ENCODE peak calls at places on chromosome 12, in seven cellular contexts. One of them, this sample, is unnamed.

GRCh38 chr12:122082621-122083356 is 4.2 kb downstream of the MLXIP start:
- DNase-seq in colonic mucosa: no peak
- DNase-seq in IMR-90: no peak
- DNase-seq in fibroblast of lung: no peak
- DNase-seq in PC-9: no peak
- DNase-seq in upper lobe of left lung: no peak
- DNase-seq in HepG2: no peak
- DNase-seq in this sample: no peak

GRCh38 chr12:90978117-90978770 is 23.3 kb upstream of the CCER1 start:
- DNase-seq in PC-9: no peak
- DNase-seq in upper lobe of left lung: no peak
- DNase-seq in colonic mucosa: no peak
- DNase-seq in fibroblast of lung: peak; percentile 58
- DNase-seq in IMR-90: peak; percentile 79
- DNase-seq in HepG2: peak; percentile 16
- DNase-seq in this sample: no peak

GRCh38 chr12:38669530-38669929 is 235.9 kb downstream of the CPNE8 start:
- DNase-seq in PC-9: no peak
- DNase-seq in fibroblast of lung: no peak
- DNase-seq in IMR-90: no peak
- DNase-seq in upper lobe of left lung: no peak
- DNase-seq in colonic mucosa: no peak
- DNase-seq in HepG2: no peak
- DNase-seq in this sample: no peak

GRCh38 chr12:25130741-25131188 is 64.2 kb downstream of the DNAI7 start:
- DNase-seq in upper lobe of left lung: no peak
- DNase-seq in IMR-90: peak; percentile 67
- DNase-seq in HepG2: peak; percentile 31
- DNase-seq in PC-9: no peak
- DNase-seq in colonic mucosa: no peak
- DNase-seq in fibroblast of lung: peak; percentile 47
- DNase-seq in this sample: no peak

GRCh38 chr12:79547735-79548347 is 142.9 kb downstream of the PAWR start:
- DNase-seq in IMR-90: peak; percentile 83
- DNase-seq in upper lobe of left lung: no peak
- DNase-seq in PC-9: peak; percentile 90
- DNase-seq in fibroblast of lung: peak; percentile 71
- DNase-seq in HepG2: peak; percentile 91
- DNase-seq in colonic mucosa: peak; percentile 59
- DNase-seq in this sample: no peak

GRCh38 chr12:17829813-17830212 is 260.2 kb downstream of the RERGL start:
- DNase-seq in upper lobe of left lung: no peak
- DNase-seq in IMR-90: no peak
- DNase-seq in fibroblast of lung: no peak
- DNase-seq in colonic mucosa: no peak
- DNase-seq in HepG2: no peak
- DNase-seq in PC-9: no peak
- DNase-seq in this sample: no peak

GRCh38 chr12:7171854-7172253 is 17.6 kb upstream of the PEX5 start:
- DNase-seq in PC-9: no peak
- DNase-seq in colonic mucosa: no peak
- DNase-seq in upper lobe of left lung: no peak
- DNase-seq in IMR-90: no peak
- DNase-seq in fibroblast of lung: no peak
- DNase-seq in HepG2: no peak
- DNase-seq in this sample: no peak

GRCh38 chr12:30753233-30753632 is 1.5 kb downstream of the CAPRIN2 start:
- DNase-seq in upper lobe of left lung: no peak
- DNase-seq in IMR-90: peak; percentile 39
- DNase-seq in HepG2: peak; percentile 56
- DNase-seq in colonic mucosa: no peak
- DNase-seq in PC-9: no peak
- DNase-seq in fibroblast of lung: peak; percentile 56
- DNase-seq in this sample: no peak

GRCh38 chr12:69840727-69841126 is 15.7 kb downstream of the MYRFL start:
- DNase-seq in HepG2: no peak
- DNase-seq in colonic mucosa: no peak
- DNase-seq in fibroblast of lung: peak; percentile 9
- DNase-seq in IMR-90: no peak
- DNase-seq in PC-9: no peak
- DNase-seq in upper lobe of left lung: no peak
- DNase-seq in this sample: no peak

GRCh38 chr12:20006856-20007255 is 361.5 kb upstream of the PDE3A start:
- DNase-seq in IMR-90: no peak
- DNase-seq in colonic mucosa: no peak
- DNase-seq in PC-9: no peak
- DNase-seq in HepG2: no peak
- DNase-seq in fibroblast of lung: no peak
- DNase-seq in upper lobe of left lung: no peak
- DNase-seq in this sample: no peak

GRCh38 chr12:120847392-120848157 is 56.6 kb downstream of the SPPL3 start:
- DNase-seq in PC-9: no peak
- DNase-seq in colonic mucosa: no peak
- DNase-seq in upper lobe of left lung: no peak
- DNase-seq in IMR-90: no peak
- DNase-seq in fibroblast of lung: no peak
- DNase-seq in HepG2: no peak
- DNase-seq in this sample: no peak

GRCh38 chr12:124713436-124714082 is 146.1 kb upstream of the NCOR2 start:
- DNase-seq in IMR-90: peak; percentile 89
- DNase-seq in colonic mucosa: peak; percentile 45
- DNase-seq in HepG2: no peak
- DNase-seq in PC-9: peak; percentile 62
- DNase-seq in upper lobe of left lung: peak; percentile 47
- DNase-seq in fibroblast of lung: peak; percentile 95
- DNase-seq in this sample: peak; percentile 95

GRCh38 chr12:4910502-4911315 is 1.0 kb downstream of the KCNA1 start:
- DNase-seq in HepG2: no peak
- DNase-seq in fibroblast of lung: no peak
- DNase-seq in PC-9: no peak
- DNase-seq in colonic mucosa: no peak
- DNase-seq in IMR-90: no peak
- DNase-seq in upper lobe of left lung: no peak
- DNase-seq in this sample: peak; percentile 80

GRCh38 chr12:39573971-39574370 is 45.6 kb downstream of the ABCD2 start:
- DNase-seq in IMR-90: no peak
- DNase-seq in PC-9: no peak
- DNase-seq in HepG2: no peak
- DNase-seq in fibroblast of lung: no peak
- DNase-seq in upper lobe of left lung: no peak
- DNase-seq in colonic mucosa: no peak
- DNase-seq in this sample: no peak

GRCh38 chr12:92556622-92557421 is 146.0 kb upstream of the PLEKHG7 start:
- DNase-seq in HepG2: no peak
- DNase-seq in PC-9: no peak
- DNase-seq in colonic mucosa: no peak
- DNase-seq in IMR-90: no peak
- DNase-seq in fibroblast of lung: no peak
- DNase-seq in upper lobe of left lung: no peak
- DNase-seq in this sample: no peak

GRCh38 chr12:109770104-109770860 is 56.7 kb downstream of the FAM222A start:
- DNase-seq in HepG2: no peak
- DNase-seq in IMR-90: no peak
- DNase-seq in fibroblast of lung: no peak
- DNase-seq in upper lobe of left lung: peak; percentile 4
- DNase-seq in colonic mucosa: no peak
- DNase-seq in PC-9: no peak
- DNase-seq in this sample: no peak

GRCh38 chr12:103632554-103633216 is 45.6 kb downstream of the STAB2 start:
- DNase-seq in IMR-90: peak; percentile 33
- DNase-seq in colonic mucosa: peak; percentile 80
- DNase-seq in fibroblast of lung: no peak
- DNase-seq in PC-9: peak; percentile 38
- DNase-seq in HepG2: peak; percentile 66
- DNase-seq in upper lobe of left lung: peak; percentile 41
- DNase-seq in this sample: no peak

GRCh38 chr12:1614360-1614759 is 14.7 kb upstream of the WNT5B start:
- DNase-seq in upper lobe of left lung: no peak
- DNase-seq in IMR-90: no peak
- DNase-seq in HepG2: no peak
- DNase-seq in colonic mucosa: no peak
- DNase-seq in fibroblast of lung: no peak
- DNase-seq in PC-9: no peak
- DNase-seq in this sample: no peak

GRCh38 chr12:93582351-93582750 is 9.9 kb downstream of the SOCS2 start:
- DNase-seq in HepG2: no peak
- DNase-seq in PC-9: no peak
- DNase-seq in colonic mucosa: no peak
- DNase-seq in upper lobe of left lung: no peak
- DNase-seq in IMR-90: no peak
- DNase-seq in fibroblast of lung: no peak
- DNase-seq in this sample: no peak

GRCh38 chr12:50218386-50218785 is 51.2 kb upstream of the CERS5 start:
- DNase-seq in PC-9: peak; percentile 92
- DNase-seq in HepG2: no peak
- DNase-seq in upper lobe of left lung: no peak
- DNase-seq in IMR-90: peak; percentile 71
- DNase-seq in colonic mucosa: no peak
- DNase-seq in fibroblast of lung: peak; percentile 70
- DNase-seq in this sample: no peak

GRCh38 chr12:50220357-50221061 is 53.3 kb upstream of the CERS5 start:
- DNase-seq in PC-9: no peak
- DNase-seq in IMR-90: peak; percentile 72
- DNase-seq in HepG2: no peak
- DNase-seq in upper lobe of left lung: no peak
- DNase-seq in colonic mucosa: no peak
- DNase-seq in fibroblast of lung: peak; percentile 78
- DNase-seq in this sample: no peak

GRCh38 chr12:50221228-50222008 is 54.2 kb upstream of the CERS5 start:
- DNase-seq in colonic mucosa: no peak
- DNase-seq in upper lobe of left lung: no peak
- DNase-seq in HepG2: no peak
- DNase-seq in PC-9: peak; percentile 58
- DNase-seq in IMR-90: peak; percentile 91
- DNase-seq in fibroblast of lung: peak; percentile 84
- DNase-seq in this sample: no peak

GRCh38 chr12:50217202-50217601 is 50.0 kb upstream of the CERS5 start:
- DNase-seq in PC-9: no peak
- DNase-seq in HepG2: no peak
- DNase-seq in fibroblast of lung: no peak
- DNase-seq in colonic mucosa: no peak
- DNase-seq in IMR-90: no peak
- DNase-seq in upper lobe of left lung: no peak
- DNase-seq in this sample: no peak

DNA sequence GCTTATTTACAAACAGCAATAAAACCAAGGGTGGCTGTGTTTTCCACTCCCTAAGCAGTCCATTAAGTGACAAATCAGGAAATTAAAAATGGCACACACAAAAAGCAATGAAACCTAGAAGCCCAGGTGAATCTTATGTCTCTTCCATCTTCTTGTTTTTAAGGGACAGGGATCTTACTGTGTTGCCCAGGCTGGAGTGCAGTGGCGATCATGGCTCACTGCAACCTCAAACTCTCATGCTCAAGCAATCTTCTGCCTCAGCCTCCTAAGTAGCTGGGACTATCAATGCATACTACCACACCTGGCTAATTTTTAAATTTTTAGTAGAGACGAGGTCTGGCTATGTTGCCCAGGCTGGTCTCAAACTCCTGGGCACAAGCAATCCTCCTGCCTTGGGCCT is 52.4 kb upstream of the CERS5 start:
- DNase-seq in fibroblast of lung: no peak
- DNase-seq in PC-9: no peak
- DNase-seq in HepG2: no peak
- DNase-seq in colonic mucosa: no peak
- DNase-seq in upper lobe of left lung: no peak
- DNase-seq in IMR-90: no peak
- DNase-seq in this sample: no peak
- H3K4me1 ChIP-seq in fibroblast of lung: peaks cover 3% of the 10 kb centered on the region
- H3K4me1 ChIP-seq in PC-9: peaks cover 92% of the 10 kb centered on the region
- H3K4me1 ChIP-seq in HepG2: peaks cover 6% of the 10 kb centered on the region
- H3K4me1 ChIP-seq in colonic mucosa: no peaks in the 10 kb centered on the region
- H3K4me1 ChIP-seq in upper lobe of left lung: peaks cover 19% of the 10 kb centered on the region
- H3K4me1 ChIP-seq in IMR-90: peaks cover 14% of the 10 kb centered on the region
- H3K4me1 ChIP-seq in this sample: peaks cover 74% of the 10 kb centered on the region

GRCh38 chr12:52942056-52942913 is 6.6 kb upstream of the KRT18 start:
- DNase-seq in IMR-90: peak; percentile 45
- DNase-seq in HepG2: no peak
- DNase-seq in upper lobe of left lung: no peak
- DNase-seq in PC-9: no peak
- DNase-seq in fibroblast of lung: no peak
- DNase-seq in colonic mucosa: peak; percentile 82
- DNase-seq in this sample: no peak
- H3K4me1 ChIP-seq in IMR-90: peaks cover 21% of the 10 kb centered on the region
- H3K4me1 ChIP-seq in HepG2: peaks cover 53% of the 10 kb centered on the region
- H3K4me1 ChIP-seq in upper lobe of left lung: peaks cover 3% of the 10 kb centered on the region
- H3K4me1 ChIP-seq in PC-9: peaks cover 48% of the 10 kb centered on the region
- H3K4me1 ChIP-seq in fibroblast of lung: no peaks in the 10 kb centered on the region
- H3K4me1 ChIP-seq in colonic mucosa: no peaks in the 10 kb centered on the region
- H3K4me1 ChIP-seq in this sample: no peaks in the 10 kb centered on the region

GRCh38 chr12:63917477-63917862 is 73.0 kb downstream of the SRGAP1 start:
- DNase-seq in upper lobe of left lung: no peak
- DNase-seq in IMR-90: no peak
- DNase-seq in fibroblast of lung: no peak
- DNase-seq in colonic mucosa: no peak
- DNase-seq in PC-9: no peak
- DNase-seq in HepG2: no peak
- DNase-seq in this sample: no peak
- H3K4me1 ChIP-seq in upper lobe of left lung: peaks cover 30% of the 10 kb centered on the region
- H3K4me1 ChIP-seq in IMR-90: peaks cover 23% of the 10 kb centered on the region
- H3K4me1 ChIP-seq in fibroblast of lung: peaks cover 32% of the 10 kb centered on the region
- H3K4me1 ChIP-seq in colonic mucosa: peaks cover 9% of the 10 kb centered on the region
- H3K4me1 ChIP-seq in PC-9: peaks cover 86% of the 10 kb centered on the region
- H3K4me1 ChIP-seq in HepG2: peaks cover 59% of the 10 kb centered on the region
- H3K4me1 ChIP-seq in this sample: peaks cover 46% of the 10 kb centered on the region

GRCh38 chr12:52075409-52075724 is 4.1 kb upstream of the SMIM41 start:
- DNase-seq in colonic mucosa: no peak
- DNase-seq in PC-9: no peak
- DNase-seq in HepG2: no peak
- DNase-seq in fibroblast of lung: no peak
- DNase-seq in upper lobe of left lung: no peak
- DNase-seq in IMR-90: peak; percentile 28
- DNase-seq in this sample: no peak

GRCh38 chr12:52074656-52075408 is 4.7 kb upstream of the SMIM41 start:
- DNase-seq in fibroblast of lung: no peak
- DNase-seq in PC-9: no peak
- DNase-seq in IMR-90: no peak
- DNase-seq in colonic mucosa: no peak
- DNase-seq in HepG2: no peak
- DNase-seq in upper lobe of left lung: no peak
- DNase-seq in this sample: no peak

GRCh38 chr12:52076811-52077210 is 2.7 kb upstream of the SMIM41 start:
- DNase-seq in fibroblast of lung: no peak
- DNase-seq in HepG2: no peak
- DNase-seq in IMR-90: no peak
- DNase-seq in upper lobe of left lung: no peak
- DNase-seq in colonic mucosa: no peak
- DNase-seq in PC-9: no peak
- DNase-seq in this sample: no peak

GRCh38 chr12:52073531-52073950 is 3.8 kb downstream of the ATG101 start:
- DNase-seq in upper lobe of left lung: no peak
- DNase-seq in colonic mucosa: no peak
- DNase-seq in fibroblast of lung: no peak
- DNase-seq in PC-9: no peak
- DNase-seq in IMR-90: no peak
- DNase-seq in HepG2: no peak
- DNase-seq in this sample: no peak

DNA sequence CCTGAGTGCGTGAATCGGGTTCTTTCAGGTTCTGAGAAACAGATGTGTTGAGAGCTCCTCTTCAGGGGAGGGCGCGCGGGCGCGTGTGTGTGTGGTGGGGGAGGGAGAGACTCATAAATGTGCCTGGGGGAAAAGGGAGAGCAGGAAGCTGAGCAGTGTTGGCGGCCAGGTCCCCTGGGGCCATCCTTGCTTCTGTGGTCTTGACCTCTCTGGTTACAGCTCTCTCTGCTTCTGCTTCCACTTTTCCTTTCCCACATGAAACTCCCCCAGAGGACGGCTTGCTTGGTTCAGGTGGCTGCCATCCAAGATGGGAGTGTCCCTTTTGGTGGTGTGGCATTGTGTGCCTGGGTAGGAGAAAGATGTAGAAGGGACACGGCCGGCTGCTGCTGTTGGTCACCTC is 4.2 kb downstream of the ATG101 start:
- DNase-seq in PC-9: no peak
- DNase-seq in colonic mucosa: no peak
- DNase-seq in fibroblast of lung: no peak
- DNase-seq in upper lobe of left lung: no peak
- DNase-seq in IMR-90: no peak
- DNase-seq in HepG2: no peak
- DNase-seq in this sample: no peak
- H3K4me1 ChIP-seq in PC-9: peaks cover 20% of the 10 kb centered on the region
- H3K4me1 ChIP-seq in colonic mucosa: peaks cover 12% of the 10 kb centered on the region
- H3K4me1 ChIP-seq in fibroblast of lung: peaks cover 30% of the 10 kb centered on the region
- H3K4me1 ChIP-seq in upper lobe of left lung: peaks cover 32% of the 10 kb centered on the region
- H3K4me1 ChIP-seq in IMR-90: peaks cover 15% of the 10 kb centered on the region
- H3K4me1 ChIP-seq in HepG2: peaks cover 27% of the 10 kb centered on the region
- H3K4me1 ChIP-seq in this sample: peaks cover 65% of the 10 kb centered on the region

This sample was measured in esophagus muscularis mucosa.